ENCODE peak calls at places on chromosomes 6 and 20, in four cellular contexts. E is GM23248, O is RWPE1, A is SJSA1. S is an unnamed sample.

GRCh38 chr6:158853072-158853871 is 34.1 kb upstream of the EZR start:
- DNase-seq in E (peak), O (peak), A (peak), S (peak)

GRCh38 chr6:139416146-139416545 is 41.7 kb upstream of the CITED2 start:
- DNase-seq in E (peak), O (no peak), A (no peak), S (no peak)

GRCh38 chr20:11047559-11047958 is 373.8 kb upstream of the JAG1 start:
- DNase-seq in E (no peak), O (peak), A (no peak), S (peak)

GRCh38 chr6:75206338-75207210 is 721 bp upstream of the COL12A1 start:
- DNase-seq in E (peak), O (no peak), A (no peak), S (no peak)

GRCh38 chr6:164377348-164377747 is 932.1 kb downstream of the C6orf118 start:
- DNase-seq in E (no peak), O (no peak), A (no peak), S (no peak)

GRCh38 chr6:68876792-68877493 is 241.9 kb downstream of the ADGRB3 start:
- DNase-seq in E (peak), O (peak), A (no peak), S (peak)

GRCh38 chr20:10603971-10604864 is 69.6 kb downstream of the JAG1 start:
- DNase-seq in E (peak), O (peak), A (peak), S (peak)

GRCh38 chr6:11177271-11177670 is 55.2 kb downstream of the NEDD9 start:
- DNase-seq in E (no peak), O (no peak), A (no peak), S (no peak)

GRCh38 chr6:21064716-21065340 is 528.7 kb upstream of the SOX4 start:
- DNase-seq in E (no peak), O (no peak), A (no peak), S (no peak)

GRCh38 chr6:97198181-97198580 is 84.8 kb downstream of the MMS22L start:
- DNase-seq in E (peak), O (no peak), A (no peak), S (no peak)

GRCh38 chr6:37168809-37169457 is 1.0 kb upstream of the PIM1 start:
- DNase-seq in E (peak), O (peak), A (peak), S (peak)

GRCh38 chr6:75349262-75349984 is 64.8 kb upstream of the TMEM30A start:
- DNase-seq in E (peak), O (no peak), A (no peak), S (peak)

GRCh38 chr6:16667509-16667908 is 93.8 kb downstream of the ATXN1 start:
- DNase-seq in E (no peak), O (no peak), A (no peak), S (no peak)

GRCh38 chr20:9531581-9531980 is 17.2 kb downstream of the LAMP5 start:
- DNase-seq in E (no peak), O (no peak), A (no peak), S (no peak)

GRCh38 chr20:5069141-5069806 is 50.5 kb downstream of the PCNA start:
- DNase-seq in E (no peak), O (no peak), A (no peak), S (no peak)

GRCh38 chr6:158817298-158818007 is 1.7 kb downstream of the EZR start:
- DNase-seq in E (peak), O (no peak), A (no peak), S (no peak)

GRCh38 chr6:30888472-30889137 is 4.3 kb downstream of the DDR1 start:
- DNase-seq in E (peak), O (no peak), A (peak), S (no peak)

GRCh38 chr6:38176797-38177751 is 357.5 kb downstream of the ZFAND3 start:
- DNase-seq in E (no peak), O (no peak), A (no peak), S (no peak)